ENCODE peak calls at places on chromosome 5, in eight cellular contexts. O is NCI-H2081, Q is hypothalamus, H is iris pigment epithelial cell, F is psoas muscle, R is NCI-H2029, G is Kasumi-1, W is lower lobe of right lung. P is an unnamed sample.

GRCh38 chr5:95720094-95720793 is 10.9 kb upstream of the RHOBTB3 start:
- DNase-seq in O (no peak), Q (no peak), H (peak; percentile 51), F (no peak), R (no peak), G (no peak), W (no peak), P (no peak)

GRCh38 chr5:173001229-173001841 is 17.8 kb downstream of the ATP6V0E1 start:
- DNase-seq in O (no peak), Q (no peak), H (no peak), F (no peak), R (no peak), G (no peak), W (no peak), P (no peak)

GRCh38 chr5:16411741-16412455 is 53.7 kb downstream of the ZNF622 start:
- DNase-seq in O (no peak), Q (no peak), H (peak; percentile 4), F (no peak), R (peak; percentile 49), G (no peak), W (no peak), P (peak; percentile 43)

GRCh38 chr5:132418876-132419275 is 49.4 kb downstream of the SLC22A5 start:
- DNase-seq in O (no peak), Q (no peak), H (no peak), F (no peak), R (no peak), G (no peak), W (no peak), P (no peak)

GRCh38 chr5:178388381-178389030 is 155.9 kb upstream of the PHYKPL start:
- DNase-seq in O (no peak), Q (no peak), H (peak; percentile 9), F (peak; percentile 80), R (no peak), G (peak; percentile 51), W (peak; percentile 64), P (peak; percentile 20)

GRCh38 chr5:79845448-79846197 is 145.4 kb downstream of the MTX3 start:
- DNase-seq in O (no peak), Q (no peak), H (peak; percentile 53), F (no peak), R (no peak), G (no peak), W (no peak), P (peak; percentile 15)

GRCh38 chr5:74167206-74167929 is 473.2 kb downstream of the ENC1 start:
- DNase-seq in O (no peak), Q (no peak), H (peak; percentile 89), F (no peak), R (no peak), G (no peak), W (no peak), P (peak; percentile 76)

GRCh38 chr5:136308396-136308795 is 56.9 kb downstream of the TRPC7 start:
- DNase-seq in O (no peak), Q (no peak), H (no peak), F (no peak), R (no peak), G (no peak), W (no peak), P (no peak)

GRCh38 chr5:7837401-7837800 is 13.5 kb downstream of the CFAP90 start:
- DNase-seq in O (no peak), Q (no peak), H (no peak), F (no peak), R (no peak), G (no peak), W (no peak), P (no peak)

GRCh38 chr5:92644271-92644886 is 936.6 kb downstream of the NR2F1-AS1 start:
- DNase-seq in O (no peak), Q (no peak), H (no peak), F (no peak), R (no peak), G (no peak), W (no peak), P (no peak)

GRCh38 chr5:180605554-180606214 is 14.4 kb upstream of the SCGB3A1 start:
- DNase-seq in O (peak; percentile 42), Q (no peak), H (peak; percentile 64), F (peak; percentile 48), R (peak; percentile 66), G (peak; percentile 54), W (peak; percentile 69), P (peak; percentile 3)

GRCh38 chr5:150778103-150778516 is 447 bp upstream of the SMIM3 start:
- DNase-seq in O (no peak), Q (no peak), H (peak; percentile 52), F (no peak), R (peak; percentile 74), G (no peak), W (no peak), P (no peak)

GRCh38 chr5:118295045-118295444 is 693.3 kb downstream of the DTWD2 start:
- DNase-seq in O (no peak), Q (no peak), H (no peak), F (no peak), R (no peak), G (no peak), W (no peak), P (no peak)

GRCh38 chr5:107805819-107806218 is 135.1 kb upstream of the EFNA5 start:
- DNase-seq in O (no peak), Q (no peak), H (no peak), F (no peak), R (no peak), G (no peak), W (no peak), P (no peak)

GRCh38 chr5:17069995-17070405 is 133.9 kb upstream of the MYO10 start:
- DNase-seq in O (no peak), Q (no peak), H (no peak), F (no peak), R (no peak), G (no peak), W (no peak), P (peak; percentile 95)

GRCh38 chr5:163569284-163569683 is 63.9 kb downstream of the MAT2B start:
- DNase-seq in O (peak; percentile 7), Q (no peak), H (peak; percentile 37), F (no peak), R (no peak), G (peak; percentile 14), W (no peak), P (no peak)

GRCh38 chr5:154714271-154714986 is 40.7 kb upstream of the LARP1 start:
- DNase-seq in O (no peak), Q (no peak), H (peak; percentile 79), F (no peak), R (peak; percentile 58), G (no peak), W (peak; percentile 53), P (no peak)

GRCh38 chr5:180423133-180423532 is 70.0 kb upstream of the GFPT2 start:
- DNase-seq in O (no peak), Q (no peak), H (no peak), F (no peak), R (no peak), G (no peak), W (no peak), P (no peak)

GRCh38 chr5:171850354-171850947 is 64.8 kb downstream of the SMIM23 start:
- DNase-seq in O (no peak), Q (no peak), H (no peak), F (no peak), R (no peak), G (peak; percentile 71), W (no peak), P (no peak)

GRCh38 chr5:74432240-74432639 is 208.3 kb downstream of the ENC1 start:
- DNase-seq in O (peak; percentile 29), Q (no peak), H (no peak), F (no peak), R (peak; percentile 68), G (no peak), W (no peak), P (no peak)

GRCh38 chr5:71582945-71583584 is 4.1 kb upstream of the MCCC2 start:
- DNase-seq in O (no peak), Q (no peak), H (no peak), F (no peak), R (no peak), G (no peak), W (no peak), P (no peak)

GRCh38 chr5:57482671-57483106 is at the start of gene ACTBL2:
- DNase-seq in O (no peak), Q (no peak), H (peak; percentile 93), F (no peak), R (no peak), G (no peak), W (no peak), P (peak; percentile 92)

GRCh38 chr5:78243639-78244038 is 50.9 kb downstream of the AP3B1 start:
- DNase-seq in O (no peak), Q (no peak), H (peak; percentile 78), F (no peak), R (no peak), G (no peak), W (no peak), P (peak; percentile 89)

GRCh38 chr5:177552839-177553455 is 1.4 kb downstream of the FAM193B start:
- DNase-seq in O (no peak), Q (no peak), H (peak; percentile 28), F (no peak), R (no peak), G (no peak), W (no peak), P (no peak)

GRCh38 chr5:173326501-173326960 is 1.7 kb downstream of the STC2 start:
- DNase-seq in O (no peak), Q (no peak), H (peak; percentile 89), F (no peak), R (no peak), G (no peak), W (no peak), P (peak; percentile 86)

GRCh38 chr5:67493676-67494075 is 297.1 kb upstream of the CD180 start:
- DNase-seq in O (no peak), Q (no peak), H (no peak), F (peak; percentile 65), R (peak; percentile 70), G (peak; percentile 35), W (no peak), P (no peak)

GRCh38 chr5:123278284-123278683 is 144.9 kb downstream of the CEP120 start:
- DNase-seq in O (no peak), Q (no peak), H (no peak), F (no peak), R (no peak), G (no peak), W (no peak), P (no peak)

GRCh38 chr5:180639743-180640300 is 9.6 kb downstream of the FLT4 start:
- DNase-seq in O (no peak), Q (no peak), H (no peak), F (no peak), R (no peak), G (peak; percentile 58), W (no peak), P (no peak)

GRCh38 chr5:57335092-57335491 is 147.5 kb downstream of the ACTBL2 start:
- DNase-seq in O (no peak), Q (no peak), H (peak; percentile 85), F (no peak), R (no peak), G (no peak), W (no peak), P (peak; percentile 24)

GRCh38 chr5:133870661-133871060 is 97.8 kb downstream of the C5orf15 start:
- DNase-seq in O (no peak), Q (no peak), H (peak; percentile 96), F (peak; percentile 21), R (no peak), G (no peak), W (no peak), P (no peak)

GRCh38 chr5:172031894-172032461 is 25.5 kb upstream of the FBXW11 start:
- DNase-seq in O (no peak), Q (no peak), H (no peak), F (no peak), R (no peak), G (no peak), W (no peak), P (no peak)

P was measured in NCI-H226.